ENCODE peak calls at places on chromosomes 16 and 17, in seven cellular contexts. V is heart left ventricle; Q is activated CD8-positive, alpha-beta memory T cell treated with anti-CD3 and anti-CD28 coated beads for 1 hour; Z is uterus; B is Ammon's horn; U is activated B cell treated with CpG ODN at 0.5 μM for 24 hours; Y is T-helper 9 cell. J is an unnamed sample.

GRCh38 chr17:70053241-70054234 is 21.5 kb upstream of the KCNJ16 start:
- DNase-seq in U (no peak), B (no peak), Y (no peak), Q (no peak), Z (no peak), V (no peak), J (no peak)

GRCh38 chr16:10112021-10112420 is 70.2 kb downstream of the GRIN2A start:
- DNase-seq in Y (no peak), Q (no peak), V (no peak), U (no peak), Z (no peak), B (no peak), J (no peak)

GRCh38 chr16:27515874-27516353 is 33.8 kb downstream of the GTF3C1 start:
- DNase-seq in U (no peak), Q (no peak), Z (no peak), B (no peak), V (peak), Y (no peak), J (no peak)

GRCh38 chr17:64984776-64985521 is 65.7 kb upstream of the LRRC37A3 start:
- DNase-seq in V (no peak), B (peak), Y (peak), Z (peak), U (no peak), Q (peak), J (no peak)

GRCh38 chr17:43661699-43662431 is at the start of gene MEOX1:
- DNase-seq in Q (no peak), U (no peak), B (no peak), Y (no peak), Z (no peak), V (peak), J (no peak)

GRCh38 chr17:50107790-50108414 is 12.8 kb downstream of the PDK2 start:
- DNase-seq in U (no peak), V (no peak), B (no peak), Z (no peak), Q (no peak), Y (no peak), J (no peak)

GRCh38 chr17:20264996-20265395 is 202.3 kb downstream of the LGALS9B start:
- DNase-seq in U (no peak), B (no peak), Z (no peak), Y (no peak), V (no peak), Q (no peak), J (no peak)

GRCh38 chr17:75518201-75518600 is 1.9 kb downstream of the TSEN54 start:
- DNase-seq in Z (no peak), Q (no peak), V (no peak), B (no peak), U (no peak), Y (no peak), J (no peak)

GRCh38 chr17:33016920-33017319 is 25.3 kb downstream of the SPACA3 start:
- DNase-seq in B (no peak), U (no peak), V (no peak), Y (no peak), Z (no peak), Q (no peak), J (no peak)

GRCh38 chr17:38674013-38674748 is 576 bp downstream of the EPOP start:
- DNase-seq in B (no peak), Y (peak), Z (no peak), Q (no peak), V (peak), U (peak), J (no peak)

GRCh38 chr17:29294580-29294900 is 592 bp upstream of the NUFIP2 start:
- DNase-seq in Y (no peak), Q (no peak), U (no peak), B (no peak), V (no peak), Z (no peak), J (no peak)

GRCh38 chr17:82237746-82238561 is 9.1 kb downstream of the SLC16A3 start:
- DNase-seq in Z (peak), Q (no peak), Y (no peak), V (no peak), B (no peak), U (no peak), J (no peak)

GRCh38 chr16:9874233-9874632 is 308.0 kb downstream of the GRIN2A start:
- DNase-seq in U (no peak), Q (no peak), Z (no peak), B (no peak), Y (no peak), V (no peak), J (no peak)

GRCh38 chr16:53465606-53466290 is 31.5 kb downstream of the RBL2 start:
- DNase-seq in Y (no peak), Q (no peak), B (no peak), Z (no peak), V (no peak), U (no peak), J (peak)

GRCh38 chr17:82867763-82868325 is 28.0 kb upstream of the ZNF750 start:
- DNase-seq in V (no peak), Y (no peak), U (no peak), B (no peak), Z (no peak), Q (no peak), J (no peak)

GRCh38 chr16:56617212-56618085 is 8.1 kb upstream of the MT1E start:
- DNase-seq in Z (peak), Q (no peak), V (peak), U (no peak), B (peak), Y (peak), J (no peak)

GRCh38 chr17:68326681-68327080 is 35.4 kb downstream of the ARSG start:
- DNase-seq in Y (no peak), B (no peak), U (no peak), V (no peak), Q (no peak), Z (no peak), J (no peak)

GRCh38 chr16:15553313-15554088 is 89.5 kb downstream of the MARF1 start:
- DNase-seq in Z (no peak), B (no peak), Y (no peak), V (no peak), U (no peak), Q (no peak), J (no peak)

GRCh38 chr17:29120439-29120838 is 59.8 kb downstream of the MYO18A start:
- DNase-seq in Q (no peak), B (no peak), Y (no peak), U (no peak), Z (no peak), V (no peak), J (no peak)

GRCh38 chr17:45092932-45093430 is 31.9 kb downstream of the NMT1 start:
- DNase-seq in U (no peak), Z (peak), Q (no peak), V (peak), Y (no peak), B (peak), J (peak)

GRCh38 chr16:24853830-24854229 is 8.1 kb downstream of the SLC5A11 start:
- DNase-seq in Z (peak), B (peak), Y (no peak), V (no peak), U (no peak), Q (no peak), J (no peak)

GRCh38 chr17:27810211-27810901 is 10.0 kb upstream of the NOS2 start:
- DNase-seq in U (no peak), Q (no peak), Y (no peak), V (no peak), Z (no peak), B (no peak), J (no peak)

GRCh38 chr16:83917152-83918120 is 18.5 kb downstream of the MLYCD start:
- DNase-seq in Y (no peak), U (no peak), Z (no peak), Q (no peak), V (no peak), B (no peak), J (no peak)